ENCODE peak calls at places on chromosomes 3 and 15, in seven cellular contexts. One of them, this sample, is unnamed.

GRCh38 chr3:149541091-149541491 is 66.6 kb downstream of the TM4SF4 start:
- DNase-seq in transverse colon: no peak
- DNase-seq in adrenal gland: no peak
- DNase-seq in tibial artery: no peak
- DNase-seq in upper lobe of right lung: no peak
- DNase-seq in PC-3: no peak
- DNase-seq in CD8-positive, alpha-beta memory T cell: no peak
- DNase-seq in this sample: no peak

GRCh38 chr15:90637693-90638092 is 79.5 kb upstream of the BLM start:
- DNase-seq in transverse colon: no peak
- DNase-seq in CD8-positive, alpha-beta memory T cell: no peak
- DNase-seq in tibial artery: no peak
- DNase-seq in PC-3: no peak
- DNase-seq in upper lobe of right lung: no peak
- DNase-seq in adrenal gland: no peak
- DNase-seq in this sample: no peak

GRCh38 chr3:172152869-172153268 is 113.5 kb downstream of the FNDC3B start:
- DNase-seq in adrenal gland: peak; percentile 56
- DNase-seq in PC-3: peak; percentile 59
- DNase-seq in tibial artery: no peak
- DNase-seq in transverse colon: no peak
- DNase-seq in upper lobe of right lung: no peak
- DNase-seq in CD8-positive, alpha-beta memory T cell: no peak
- DNase-seq in this sample: no peak

GRCh38 chr3:24641628-24642027 is 147.0 kb upstream of the THRB start:
- DNase-seq in adrenal gland: no peak
- DNase-seq in PC-3: peak; percentile 19
- DNase-seq in transverse colon: no peak
- DNase-seq in CD8-positive, alpha-beta memory T cell: no peak
- DNase-seq in tibial artery: no peak
- DNase-seq in upper lobe of right lung: no peak
- DNase-seq in this sample: no peak

GRCh38 chr3:15636028-15636709 is 34.6 kb downstream of the BTD start:
- DNase-seq in upper lobe of right lung: no peak
- DNase-seq in PC-3: peak; percentile 93
- DNase-seq in adrenal gland: peak; percentile 44
- DNase-seq in tibial artery: no peak
- DNase-seq in transverse colon: no peak
- DNase-seq in CD8-positive, alpha-beta memory T cell: no peak
- DNase-seq in this sample: no peak

GRCh38 chr3:50436063-50436674 is 67.3 kb downstream of the CACNA2D2 start:
- DNase-seq in PC-3: peak; percentile 77
- DNase-seq in tibial artery: peak; percentile 41
- DNase-seq in transverse colon: peak; percentile 72
- DNase-seq in CD8-positive, alpha-beta memory T cell: peak; percentile 74
- DNase-seq in upper lobe of right lung: peak; percentile 88
- DNase-seq in adrenal gland: peak; percentile 67
- DNase-seq in this sample: no peak

GRCh38 chr15:39792025-39792893 is 9.6 kb upstream of the FSIP1 start:
- DNase-seq in transverse colon: no peak
- DNase-seq in upper lobe of right lung: no peak
- DNase-seq in adrenal gland: no peak
- DNase-seq in tibial artery: no peak
- DNase-seq in CD8-positive, alpha-beta memory T cell: no peak
- DNase-seq in PC-3: peak; percentile 57
- DNase-seq in this sample: no peak

GRCh38 chr3:7517979-7518378 is 657.1 kb downstream of the GRM7 start:
- DNase-seq in adrenal gland: no peak
- DNase-seq in tibial artery: no peak
- DNase-seq in transverse colon: no peak
- DNase-seq in upper lobe of right lung: no peak
- DNase-seq in PC-3: no peak
- DNase-seq in CD8-positive, alpha-beta memory T cell: no peak
- DNase-seq in this sample: no peak

GRCh38 chr3:24963762-24964625 is 464.1 kb upstream of the RARB start:
- DNase-seq in upper lobe of right lung: no peak
- DNase-seq in PC-3: peak; percentile 48
- DNase-seq in transverse colon: no peak
- DNase-seq in adrenal gland: no peak
- DNase-seq in CD8-positive, alpha-beta memory T cell: no peak
- DNase-seq in tibial artery: no peak
- DNase-seq in this sample: no peak

GRCh38 chr3:130772124-130772523 is 25.5 kb upstream of the PIK3R4 start:
- DNase-seq in tibial artery: no peak
- DNase-seq in upper lobe of right lung: no peak
- DNase-seq in adrenal gland: no peak
- DNase-seq in CD8-positive, alpha-beta memory T cell: no peak
- DNase-seq in transverse colon: no peak
- DNase-seq in PC-3: no peak
- DNase-seq in this sample: no peak

GRCh38 chr3:1348547-1348946 is 255.7 kb downstream of the CNTN6 start:
- DNase-seq in adrenal gland: no peak
- DNase-seq in CD8-positive, alpha-beta memory T cell: no peak
- DNase-seq in upper lobe of right lung: no peak
- DNase-seq in tibial artery: no peak
- DNase-seq in transverse colon: no peak
- DNase-seq in PC-3: no peak
- DNase-seq in this sample: no peak

GRCh38 chr3:125039041-125039896 is 16.5 kb downstream of the HEG1 start:
- DNase-seq in adrenal gland: no peak
- DNase-seq in transverse colon: no peak
- DNase-seq in CD8-positive, alpha-beta memory T cell: no peak
- DNase-seq in tibial artery: no peak
- DNase-seq in PC-3: no peak
- DNase-seq in upper lobe of right lung: no peak
- DNase-seq in this sample: no peak

GRCh38 chr15:51917493-51917892 is 54.1 kb downstream of the LEO1 start:
- DNase-seq in PC-3: peak; percentile 75
- DNase-seq in upper lobe of right lung: peak; percentile 65
- DNase-seq in transverse colon: no peak
- DNase-seq in adrenal gland: peak; percentile 18
- DNase-seq in tibial artery: no peak
- DNase-seq in CD8-positive, alpha-beta memory T cell: no peak
- DNase-seq in this sample: no peak

GRCh38 chr3:94036909-94037507 is 8.6 kb upstream of the STX19 start:
- DNase-seq in upper lobe of right lung: no peak
- DNase-seq in PC-3: peak; percentile 84
- DNase-seq in tibial artery: no peak
- DNase-seq in adrenal gland: peak; percentile 17
- DNase-seq in transverse colon: no peak
- DNase-seq in CD8-positive, alpha-beta memory T cell: no peak
- DNase-seq in this sample: no peak

GRCh38 chr3:45168451-45168850 is 22.3 kb upstream of the CDCP1 start:
- DNase-seq in CD8-positive, alpha-beta memory T cell: no peak
- DNase-seq in transverse colon: no peak
- DNase-seq in PC-3: no peak
- DNase-seq in adrenal gland: no peak
- DNase-seq in upper lobe of right lung: no peak
- DNase-seq in tibial artery: no peak
- DNase-seq in this sample: no peak

GRCh38 chr15:64010719-64011118 is 35.6 kb downstream of the DAPK2 start:
- DNase-seq in tibial artery: peak; percentile 26
- DNase-seq in CD8-positive, alpha-beta memory T cell: peak; percentile 78
- DNase-seq in adrenal gland: peak; percentile 42
- DNase-seq in transverse colon: peak; percentile 72
- DNase-seq in PC-3: peak; percentile 79
- DNase-seq in upper lobe of right lung: no peak
- DNase-seq in this sample: peak; percentile 79

GRCh38 chr3:107369791-107370190 is 7.4 kb upstream of the CCDC54 start:
- DNase-seq in transverse colon: no peak
- DNase-seq in tibial artery: no peak
- DNase-seq in PC-3: no peak
- DNase-seq in upper lobe of right lung: no peak
- DNase-seq in CD8-positive, alpha-beta memory T cell: no peak
- DNase-seq in adrenal gland: no peak
- DNase-seq in this sample: no peak

GRCh38 chr3:139572847-139573672 is 33.5 kb upstream of the RBP1 start:
- DNase-seq in PC-3: no peak
- DNase-seq in upper lobe of right lung: no peak
- DNase-seq in CD8-positive, alpha-beta memory T cell: no peak
- DNase-seq in transverse colon: no peak
- DNase-seq in adrenal gland: peak; percentile 26
- DNase-seq in tibial artery: peak; percentile 27
- DNase-seq in this sample: no peak
- H3K27ac ChIP-seq in PC-3: no peak overlapping the region
- H3K27ac ChIP-seq in upper lobe of right lung: no peak overlapping the region
- H3K27ac ChIP-seq in CD8-positive, alpha-beta memory T cell: no peak overlapping the region
- H3K27ac ChIP-seq in transverse colon: no peak overlapping the region
- H3K27ac ChIP-seq in adrenal gland: no peak overlapping the region
- H3K27ac ChIP-seq in tibial artery: no peak overlapping the region
- H3K27ac ChIP-seq in this sample: no peak overlapping the region

DNA sequence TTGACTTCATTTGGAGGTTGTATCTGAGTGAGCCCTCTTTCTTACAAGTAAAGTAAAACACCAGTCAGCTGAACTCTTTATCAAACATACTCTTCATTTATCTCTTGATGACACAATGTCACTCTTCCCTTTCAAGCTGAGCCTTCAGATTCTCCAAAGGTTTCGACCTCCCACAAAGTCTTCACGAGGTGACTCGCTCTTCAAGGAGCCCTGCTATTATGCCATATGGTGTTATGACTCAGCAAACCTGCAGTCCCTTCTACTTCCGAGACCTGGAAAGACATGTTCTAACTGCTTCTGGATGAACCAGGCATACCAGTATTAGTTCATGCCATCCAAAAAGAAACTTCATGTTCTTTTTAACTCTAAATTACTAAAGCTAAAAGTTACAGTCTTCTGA is 23.1 kb downstream of the AADAC start:
- DNase-seq in adrenal gland: no peak
- DNase-seq in tibial artery: no peak
- DNase-seq in upper lobe of right lung: no peak
- DNase-seq in PC-3: peak; percentile 85
- DNase-seq in CD8-positive, alpha-beta memory T cell: no peak
- DNase-seq in transverse colon: no peak
- DNase-seq in this sample: no peak
- H3K27ac ChIP-seq in adrenal gland: peak overlapping the region; percentile 48
- H3K27ac ChIP-seq in tibial artery: no peak overlapping the region
- H3K27ac ChIP-seq in upper lobe of right lung: no peak overlapping the region
- H3K27ac ChIP-seq in PC-3: peak overlapping the region; percentile 41
- H3K27ac ChIP-seq in CD8-positive, alpha-beta memory T cell: no peak overlapping the region
- H3K27ac ChIP-seq in transverse colon: no peak overlapping the region
- H3K27ac ChIP-seq in this sample: peak overlapping the region; percentile 63

DNA sequence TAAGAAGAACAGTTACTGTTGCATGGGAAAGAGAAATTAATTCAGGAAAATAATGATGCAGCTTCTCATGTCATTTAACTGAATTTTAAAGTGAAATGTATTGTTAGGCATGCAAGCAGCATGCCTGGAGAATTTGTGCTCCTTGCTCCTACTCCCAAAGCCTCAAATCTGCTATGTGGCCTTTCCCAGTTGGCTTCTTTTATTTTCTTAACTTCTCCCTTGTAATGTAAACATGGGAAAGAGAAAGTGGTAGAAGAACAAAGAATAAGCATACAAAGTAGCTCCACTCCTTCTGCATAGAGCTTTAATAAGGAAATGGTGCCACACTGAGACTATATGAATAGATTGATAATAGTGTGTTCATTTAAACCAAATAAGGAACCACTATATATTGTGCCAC is 100.0 kb downstream of the VGLL3 start:
- DNase-seq in CD8-positive, alpha-beta memory T cell: no peak
- DNase-seq in transverse colon: no peak
- DNase-seq in PC-3: no peak
- DNase-seq in tibial artery: no peak
- DNase-seq in adrenal gland: no peak
- DNase-seq in upper lobe of right lung: no peak
- DNase-seq in this sample: no peak
- H3K27ac ChIP-seq in CD8-positive, alpha-beta memory T cell: no peak overlapping the region
- H3K27ac ChIP-seq in transverse colon: no peak overlapping the region
- H3K27ac ChIP-seq in PC-3: no peak overlapping the region
- H3K27ac ChIP-seq in tibial artery: no peak overlapping the region
- H3K27ac ChIP-seq in adrenal gland: no peak overlapping the region
- H3K27ac ChIP-seq in upper lobe of right lung: no peak overlapping the region
- H3K27ac ChIP-seq in this sample: no peak overlapping the region

DNA sequence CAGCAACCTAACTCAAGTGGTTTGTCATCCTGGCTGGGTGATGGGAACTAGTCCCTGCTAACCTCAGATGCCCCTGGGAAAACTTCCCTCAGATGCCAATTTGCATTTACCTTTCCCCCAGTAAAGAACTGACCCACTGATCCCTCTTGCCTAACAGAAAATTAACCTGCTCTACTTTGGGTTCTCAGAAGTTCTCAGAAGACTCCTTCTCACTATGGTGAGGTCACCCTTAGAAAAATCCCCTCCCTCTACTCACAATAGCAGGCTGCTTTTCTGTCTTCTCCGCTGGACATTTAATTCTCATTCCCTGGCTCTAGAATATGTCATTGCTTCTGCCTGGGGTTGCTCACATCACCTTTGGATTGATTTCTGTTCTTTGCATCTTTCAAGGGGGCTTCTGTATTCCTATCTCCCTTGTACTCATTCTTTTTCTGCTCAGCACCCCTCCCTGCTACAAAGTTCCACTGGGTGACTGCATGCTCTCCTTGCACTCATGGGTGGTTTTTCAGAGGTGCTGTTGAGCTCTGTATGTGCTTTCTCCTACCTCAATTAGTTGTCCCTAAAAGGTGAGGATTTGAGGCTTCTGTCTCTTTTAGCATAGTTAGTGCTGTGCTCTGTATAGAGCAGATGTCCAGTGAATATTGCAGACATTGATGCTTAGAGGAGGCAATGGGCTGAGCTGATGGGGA is 869 bp downstream of the PLA1A start:
- DNase-seq in PC-3: no peak
- DNase-seq in upper lobe of right lung: no peak
- DNase-seq in tibial artery: no peak
- DNase-seq in CD8-positive, alpha-beta memory T cell: no peak
- DNase-seq in adrenal gland: no peak
- DNase-seq in transverse colon: no peak
- DNase-seq in this sample: no peak
- H3K27ac ChIP-seq in PC-3: no peak overlapping the region
- H3K27ac ChIP-seq in upper lobe of right lung: peak overlapping the region; percentile 72
- H3K27ac ChIP-seq in tibial artery: no peak overlapping the region
- H3K27ac ChIP-seq in CD8-positive, alpha-beta memory T cell: no peak overlapping the region
- H3K27ac ChIP-seq in adrenal gland: no peak overlapping the region
- H3K27ac ChIP-seq in transverse colon: no peak overlapping the region
- H3K27ac ChIP-seq in this sample: no peak overlapping the region